ENCODE peak calls at places on chromosomes 7 and 10, in nine cellular contexts. One of them, this sample, is unnamed.

GRCh38 chr7:56086761-56087160 is 6.0 kb downstream of the PHKG1 start:
- DNase-seq in stimulated activated naive B cell treated with anti-CD40 and anti-IgM and Interleukin-4, amounts not matched to agents 10 μg/mL and 1 μg/mL and 100 μg/mL, for 72 hours: no peak
- DNase-seq in stimulated activated CD4-positive, alpha-beta T cell treated with anti-CD3 and anti-CD28 coated beads, Interleukin-15, amount 100 ng/mL, for 1 hour: no peak
- DNase-seq in lower lobe of right lung: no peak
- DNase-seq in NCI-H1694: no peak
- DNase-seq in A549: no peak
- DNase-seq in naive thymus-derived CD8-positive, alpha-beta T cell: no peak
- DNase-seq in MM.1S: no peak
- DNase-seq in left cardiac atrium: no peak
- DNase-seq in this sample: no peak

GRCh38 chr7:102146989-102147388 is 139.7 kb upstream of the SH2B2 start:
- DNase-seq in stimulated activated naive B cell treated with anti-CD40 and anti-IgM and Interleukin-4, amounts not matched to agents 10 μg/mL and 1 μg/mL and 100 μg/mL, for 72 hours: peak
- DNase-seq in stimulated activated CD4-positive, alpha-beta T cell treated with anti-CD3 and anti-CD28 coated beads, Interleukin-15, amount 100 ng/mL, for 1 hour: no peak
- DNase-seq in lower lobe of right lung: no peak
- DNase-seq in NCI-H1694: no peak
- DNase-seq in A549: no peak
- DNase-seq in naive thymus-derived CD8-positive, alpha-beta T cell: no peak
- DNase-seq in MM.1S: no peak
- DNase-seq in left cardiac atrium: peak
- DNase-seq in this sample: no peak

GRCh38 chr10:22992075-22992474 is 64.2 kb downstream of the ARMC3 start:
- DNase-seq in stimulated activated naive B cell treated with anti-CD40 and anti-IgM and Interleukin-4, amounts not matched to agents 10 μg/mL and 1 μg/mL and 100 μg/mL, for 72 hours: no peak
- DNase-seq in stimulated activated CD4-positive, alpha-beta T cell treated with anti-CD3 and anti-CD28 coated beads, Interleukin-15, amount 100 ng/mL, for 1 hour: no peak
- DNase-seq in lower lobe of right lung: no peak
- DNase-seq in NCI-H1694: no peak
- DNase-seq in A549: no peak
- DNase-seq in naive thymus-derived CD8-positive, alpha-beta T cell: no peak
- DNase-seq in MM.1S: peak
- DNase-seq in left cardiac atrium: no peak
- DNase-seq in this sample: no peak

GRCh38 chr10:119254355-119254754 is 47.0 kb downstream of the GRK5 start:
- DNase-seq in stimulated activated naive B cell treated with anti-CD40 and anti-IgM and Interleukin-4, amounts not matched to agents 10 μg/mL and 1 μg/mL and 100 μg/mL, for 72 hours: no peak
- DNase-seq in stimulated activated CD4-positive, alpha-beta T cell treated with anti-CD3 and anti-CD28 coated beads, Interleukin-15, amount 100 ng/mL, for 1 hour: no peak
- DNase-seq in lower lobe of right lung: no peak
- DNase-seq in NCI-H1694: no peak
- DNase-seq in A549: no peak
- DNase-seq in naive thymus-derived CD8-positive, alpha-beta T cell: no peak
- DNase-seq in MM.1S: no peak
- DNase-seq in left cardiac atrium: no peak
- DNase-seq in this sample: no peak

GRCh38 chr10:95864906-95865813 is 42.6 kb upstream of the CC2D2B start:
- DNase-seq in stimulated activated naive B cell treated with anti-CD40 and anti-IgM and Interleukin-4, amounts not matched to agents 10 μg/mL and 1 μg/mL and 100 μg/mL, for 72 hours: peak
- DNase-seq in stimulated activated CD4-positive, alpha-beta T cell treated with anti-CD3 and anti-CD28 coated beads, Interleukin-15, amount 100 ng/mL, for 1 hour: no peak
- DNase-seq in lower lobe of right lung: no peak
- DNase-seq in NCI-H1694: no peak
- DNase-seq in A549: peak
- DNase-seq in naive thymus-derived CD8-positive, alpha-beta T cell: peak
- DNase-seq in MM.1S: peak
- DNase-seq in left cardiac atrium: peak
- DNase-seq in this sample: peak

GRCh38 chr7:1460757-1461639 is 1.7 kb upstream of the MICALL2 start:
- DNase-seq in stimulated activated naive B cell treated with anti-CD40 and anti-IgM and Interleukin-4, amounts not matched to agents 10 μg/mL and 1 μg/mL and 100 μg/mL, for 72 hours: no peak
- DNase-seq in stimulated activated CD4-positive, alpha-beta T cell treated with anti-CD3 and anti-CD28 coated beads, Interleukin-15, amount 100 ng/mL, for 1 hour: no peak
- DNase-seq in lower lobe of right lung: peak
- DNase-seq in NCI-H1694: no peak
- DNase-seq in A549: peak
- DNase-seq in naive thymus-derived CD8-positive, alpha-beta T cell: no peak
- DNase-seq in MM.1S: no peak
- DNase-seq in left cardiac atrium: peak
- DNase-seq in this sample: peak

GRCh38 chr7:28272461-28272877 is 91.9 kb upstream of the JAZF1 start:
- DNase-seq in stimulated activated naive B cell treated with anti-CD40 and anti-IgM and Interleukin-4, amounts not matched to agents 10 μg/mL and 1 μg/mL and 100 μg/mL, for 72 hours: peak
- DNase-seq in stimulated activated CD4-positive, alpha-beta T cell treated with anti-CD3 and anti-CD28 coated beads, Interleukin-15, amount 100 ng/mL, for 1 hour: no peak
- DNase-seq in lower lobe of right lung: peak
- DNase-seq in NCI-H1694: peak
- DNase-seq in A549: peak
- DNase-seq in naive thymus-derived CD8-positive, alpha-beta T cell: peak
- DNase-seq in MM.1S: no peak
- DNase-seq in left cardiac atrium: peak
- DNase-seq in this sample: no peak

GRCh38 chr7:152588350-152588749 is 87.6 kb downstream of the XRCC2 start:
- DNase-seq in stimulated activated naive B cell treated with anti-CD40 and anti-IgM and Interleukin-4, amounts not matched to agents 10 μg/mL and 1 μg/mL and 100 μg/mL, for 72 hours: no peak
- DNase-seq in stimulated activated CD4-positive, alpha-beta T cell treated with anti-CD3 and anti-CD28 coated beads, Interleukin-15, amount 100 ng/mL, for 1 hour: no peak
- DNase-seq in lower lobe of right lung: no peak
- DNase-seq in NCI-H1694: no peak
- DNase-seq in A549: no peak
- DNase-seq in naive thymus-derived CD8-positive, alpha-beta T cell: no peak
- DNase-seq in MM.1S: no peak
- DNase-seq in left cardiac atrium: no peak
- DNase-seq in this sample: peak

GRCh38 chr7:95536656-95537311 is 51.0 kb downstream of the ASB4 start:
- DNase-seq in stimulated activated naive B cell treated with anti-CD40 and anti-IgM and Interleukin-4, amounts not matched to agents 10 μg/mL and 1 μg/mL and 100 μg/mL, for 72 hours: no peak
- DNase-seq in stimulated activated CD4-positive, alpha-beta T cell treated with anti-CD3 and anti-CD28 coated beads, Interleukin-15, amount 100 ng/mL, for 1 hour: no peak
- DNase-seq in lower lobe of right lung: no peak
- DNase-seq in NCI-H1694: no peak
- DNase-seq in A549: no peak
- DNase-seq in naive thymus-derived CD8-positive, alpha-beta T cell: no peak
- DNase-seq in MM.1S: no peak
- DNase-seq in left cardiac atrium: no peak
- DNase-seq in this sample: no peak

GRCh38 chr7:8817448-8818036 is 384.1 kb downstream of the NXPH1 start:
- DNase-seq in stimulated activated naive B cell treated with anti-CD40 and anti-IgM and Interleukin-4, amounts not matched to agents 10 μg/mL and 1 μg/mL and 100 μg/mL, for 72 hours: no peak
- DNase-seq in stimulated activated CD4-positive, alpha-beta T cell treated with anti-CD3 and anti-CD28 coated beads, Interleukin-15, amount 100 ng/mL, for 1 hour: no peak
- DNase-seq in lower lobe of right lung: no peak
- DNase-seq in NCI-H1694: no peak
- DNase-seq in A549: no peak
- DNase-seq in naive thymus-derived CD8-positive, alpha-beta T cell: no peak
- DNase-seq in MM.1S: no peak
- DNase-seq in left cardiac atrium: no peak
- DNase-seq in this sample: no peak

GRCh38 chr7:2980406-2981102 is 63.1 kb downstream of the CARD11 start:
- DNase-seq in stimulated activated naive B cell treated with anti-CD40 and anti-IgM and Interleukin-4, amounts not matched to agents 10 μg/mL and 1 μg/mL and 100 μg/mL, for 72 hours: peak
- DNase-seq in stimulated activated CD4-positive, alpha-beta T cell treated with anti-CD3 and anti-CD28 coated beads, Interleukin-15, amount 100 ng/mL, for 1 hour: no peak
- DNase-seq in lower lobe of right lung: no peak
- DNase-seq in NCI-H1694: no peak
- DNase-seq in A549: no peak
- DNase-seq in naive thymus-derived CD8-positive, alpha-beta T cell: peak
- DNase-seq in MM.1S: no peak
- DNase-seq in left cardiac atrium: no peak
- DNase-seq in this sample: no peak

GRCh38 chr7:123437447-123437995 is 96.9 kb downstream of the IQUB start:
- DNase-seq in stimulated activated naive B cell treated with anti-CD40 and anti-IgM and Interleukin-4, amounts not matched to agents 10 μg/mL and 1 μg/mL and 100 μg/mL, for 72 hours: no peak
- DNase-seq in stimulated activated CD4-positive, alpha-beta T cell treated with anti-CD3 and anti-CD28 coated beads, Interleukin-15, amount 100 ng/mL, for 1 hour: no peak
- DNase-seq in lower lobe of right lung: no peak
- DNase-seq in NCI-H1694: no peak
- DNase-seq in A549: no peak
- DNase-seq in naive thymus-derived CD8-positive, alpha-beta T cell: no peak
- DNase-seq in MM.1S: no peak
- DNase-seq in left cardiac atrium: no peak
- DNase-seq in this sample: no peak

GRCh38 chr10:88114368-88114767 is 250.9 kb downstream of the PTEN start:
- DNase-seq in stimulated activated naive B cell treated with anti-CD40 and anti-IgM and Interleukin-4, amounts not matched to agents 10 μg/mL and 1 μg/mL and 100 μg/mL, for 72 hours: no peak
- DNase-seq in stimulated activated CD4-positive, alpha-beta T cell treated with anti-CD3 and anti-CD28 coated beads, Interleukin-15, amount 100 ng/mL, for 1 hour: no peak
- DNase-seq in lower lobe of right lung: peak
- DNase-seq in NCI-H1694: peak
- DNase-seq in A549: peak
- DNase-seq in naive thymus-derived CD8-positive, alpha-beta T cell: no peak
- DNase-seq in MM.1S: peak
- DNase-seq in left cardiac atrium: peak
- DNase-seq in this sample: no peak

GRCh38 chr7:18655506-18655905 is 160.0 kb downstream of the HDAC9 start:
- DNase-seq in stimulated activated naive B cell treated with anti-CD40 and anti-IgM and Interleukin-4, amounts not matched to agents 10 μg/mL and 1 μg/mL and 100 μg/mL, for 72 hours: no peak
- DNase-seq in stimulated activated CD4-positive, alpha-beta T cell treated with anti-CD3 and anti-CD28 coated beads, Interleukin-15, amount 100 ng/mL, for 1 hour: no peak
- DNase-seq in lower lobe of right lung: no peak
- DNase-seq in NCI-H1694: no peak
- DNase-seq in A549: no peak
- DNase-seq in naive thymus-derived CD8-positive, alpha-beta T cell: no peak
- DNase-seq in MM.1S: no peak
- DNase-seq in left cardiac atrium: no peak
- DNase-seq in this sample: no peak

GRCh38 chr10:12795318-12795717 is 206.2 kb downstream of the CCDC3 start:
- DNase-seq in stimulated activated naive B cell treated with anti-CD40 and anti-IgM and Interleukin-4, amounts not matched to agents 10 μg/mL and 1 μg/mL and 100 μg/mL, for 72 hours: no peak
- DNase-seq in stimulated activated CD4-positive, alpha-beta T cell treated with anti-CD3 and anti-CD28 coated beads, Interleukin-15, amount 100 ng/mL, for 1 hour: no peak
- DNase-seq in lower lobe of right lung: no peak
- DNase-seq in NCI-H1694: no peak
- DNase-seq in A549: no peak
- DNase-seq in naive thymus-derived CD8-positive, alpha-beta T cell: no peak
- DNase-seq in MM.1S: no peak
- DNase-seq in left cardiac atrium: peak
- DNase-seq in this sample: no peak

GRCh38 chr7:2540641-2541051 is 14.7 kb downstream of the BRAT1 start:
- DNase-seq in stimulated activated naive B cell treated with anti-CD40 and anti-IgM and Interleukin-4, amounts not matched to agents 10 μg/mL and 1 μg/mL and 100 μg/mL, for 72 hours: no peak
- DNase-seq in stimulated activated CD4-positive, alpha-beta T cell treated with anti-CD3 and anti-CD28 coated beads, Interleukin-15, amount 100 ng/mL, for 1 hour: no peak
- DNase-seq in lower lobe of right lung: peak
- DNase-seq in NCI-H1694: no peak
- DNase-seq in A549: no peak
- DNase-seq in naive thymus-derived CD8-positive, alpha-beta T cell: no peak
- DNase-seq in MM.1S: no peak
- DNase-seq in left cardiac atrium: peak
- DNase-seq in this sample: no peak

GRCh38 chr10:132196178-132197113 is 9.7 kb downstream of the DPYSL4 start:
- DNase-seq in stimulated activated naive B cell treated with anti-CD40 and anti-IgM and Interleukin-4, amounts not matched to agents 10 μg/mL and 1 μg/mL and 100 μg/mL, for 72 hours: no peak
- DNase-seq in stimulated activated CD4-positive, alpha-beta T cell treated with anti-CD3 and anti-CD28 coated beads, Interleukin-15, amount 100 ng/mL, for 1 hour: no peak
- DNase-seq in lower lobe of right lung: peak
- DNase-seq in NCI-H1694: no peak
- DNase-seq in A549: no peak
- DNase-seq in naive thymus-derived CD8-positive, alpha-beta T cell: no peak
- DNase-seq in MM.1S: no peak
- DNase-seq in left cardiac atrium: no peak
- DNase-seq in this sample: no peak

GRCh38 chr7:108420482-108420908 is 35.7 kb downstream of the NRCAM start:
- DNase-seq in stimulated activated naive B cell treated with anti-CD40 and anti-IgM and Interleukin-4, amounts not matched to agents 10 μg/mL and 1 μg/mL and 100 μg/mL, for 72 hours: no peak
- DNase-seq in stimulated activated CD4-positive, alpha-beta T cell treated with anti-CD3 and anti-CD28 coated beads, Interleukin-15, amount 100 ng/mL, for 1 hour: no peak
- DNase-seq in lower lobe of right lung: no peak
- DNase-seq in NCI-H1694: no peak
- DNase-seq in A549: peak
- DNase-seq in naive thymus-derived CD8-positive, alpha-beta T cell: no peak
- DNase-seq in MM.1S: no peak
- DNase-seq in left cardiac atrium: no peak
- DNase-seq in this sample: no peak

GRCh38 chr7:99196536-99197288 is 11.2 kb downstream of the KPNA7 start:
- DNase-seq in stimulated activated naive B cell treated with anti-CD40 and anti-IgM and Interleukin-4, amounts not matched to agents 10 μg/mL and 1 μg/mL and 100 μg/mL, for 72 hours: no peak
- DNase-seq in stimulated activated CD4-positive, alpha-beta T cell treated with anti-CD3 and anti-CD28 coated beads, Interleukin-15, amount 100 ng/mL, for 1 hour: no peak
- DNase-seq in lower lobe of right lung: no peak
- DNase-seq in NCI-H1694: no peak
- DNase-seq in A549: no peak
- DNase-seq in naive thymus-derived CD8-positive, alpha-beta T cell: no peak
- DNase-seq in MM.1S: no peak
- DNase-seq in left cardiac atrium: no peak
- DNase-seq in this sample: no peak

GRCh38 chr10:13613519-13613918 is 26.8 kb downstream of the PRPF18 start:
- DNase-seq in stimulated activated naive B cell treated with anti-CD40 and anti-IgM and Interleukin-4, amounts not matched to agents 10 μg/mL and 1 μg/mL and 100 μg/mL, for 72 hours: no peak
- DNase-seq in stimulated activated CD4-positive, alpha-beta T cell treated with anti-CD3 and anti-CD28 coated beads, Interleukin-15, amount 100 ng/mL, for 1 hour: no peak
- DNase-seq in lower lobe of right lung: no peak
- DNase-seq in NCI-H1694: peak
- DNase-seq in A549: peak
- DNase-seq in naive thymus-derived CD8-positive, alpha-beta T cell: no peak
- DNase-seq in MM.1S: no peak
- DNase-seq in left cardiac atrium: no peak
- DNase-seq in this sample: no peak

GRCh38 chr10:94133239-94133638 is 139.5 kb downstream of the PLCE1 start:
- DNase-seq in stimulated activated naive B cell treated with anti-CD40 and anti-IgM and Interleukin-4, amounts not matched to agents 10 μg/mL and 1 μg/mL and 100 μg/mL, for 72 hours: no peak
- DNase-seq in stimulated activated CD4-positive, alpha-beta T cell treated with anti-CD3 and anti-CD28 coated beads, Interleukin-15, amount 100 ng/mL, for 1 hour: no peak
- DNase-seq in lower lobe of right lung: no peak
- DNase-seq in NCI-H1694: peak
- DNase-seq in A549: no peak
- DNase-seq in naive thymus-derived CD8-positive, alpha-beta T cell: no peak
- DNase-seq in MM.1S: no peak
- DNase-seq in left cardiac atrium: peak
- DNase-seq in this sample: peak

GRCh38 chr10:7767209-7767608 is 20.6 kb downstream of the KIN start:
- DNase-seq in stimulated activated naive B cell treated with anti-CD40 and anti-IgM and Interleukin-4, amounts not matched to agents 10 μg/mL and 1 μg/mL and 100 μg/mL, for 72 hours: no peak
- DNase-seq in stimulated activated CD4-positive, alpha-beta T cell treated with anti-CD3 and anti-CD28 coated beads, Interleukin-15, amount 100 ng/mL, for 1 hour: no peak
- DNase-seq in lower lobe of right lung: no peak
- DNase-seq in NCI-H1694: no peak
- DNase-seq in A549: no peak
- DNase-seq in naive thymus-derived CD8-positive, alpha-beta T cell: no peak
- DNase-seq in MM.1S: no peak
- DNase-seq in left cardiac atrium: no peak
- DNase-seq in this sample: no peak

GRCh38 chr7:42587826-42588225 is 324.0 kb downstream of the C7orf25 start:
- DNase-seq in stimulated activated naive B cell treated with anti-CD40 and anti-IgM and Interleukin-4, amounts not matched to agents 10 μg/mL and 1 μg/mL and 100 μg/mL, for 72 hours: no peak
- DNase-seq in stimulated activated CD4-positive, alpha-beta T cell treated with anti-CD3 and anti-CD28 coated beads, Interleukin-15, amount 100 ng/mL, for 1 hour: no peak
- DNase-seq in lower lobe of right lung: no peak
- DNase-seq in NCI-H1694: no peak
- DNase-seq in A549: no peak
- DNase-seq in naive thymus-derived CD8-positive, alpha-beta T cell: no peak
- DNase-seq in MM.1S: no peak
- DNase-seq in left cardiac atrium: no peak
- DNase-seq in this sample: no peak

GRCh38 chr10:101130984-101131961 is at the start of gene TLX1:
- DNase-seq in stimulated activated naive B cell treated with anti-CD40 and anti-IgM and Interleukin-4, amounts not matched to agents 10 μg/mL and 1 μg/mL and 100 μg/mL, for 72 hours: no peak
- DNase-seq in stimulated activated CD4-positive, alpha-beta T cell treated with anti-CD3 and anti-CD28 coated beads, Interleukin-15, amount 100 ng/mL, for 1 hour: no peak
- DNase-seq in lower lobe of right lung: no peak
- DNase-seq in NCI-H1694: peak
- DNase-seq in A549: no peak
- DNase-seq in naive thymus-derived CD8-positive, alpha-beta T cell: no peak
- DNase-seq in MM.1S: no peak
- DNase-seq in left cardiac atrium: no peak
- DNase-seq in this sample: no peak

GRCh38 chr10:73159038-73159648 is 8.7 kb downstream of the ECD start:
- DNase-seq in stimulated activated naive B cell treated with anti-CD40 and anti-IgM and Interleukin-4, amounts not matched to agents 10 μg/mL and 1 μg/mL and 100 μg/mL, for 72 hours: peak
- DNase-seq in stimulated activated CD4-positive, alpha-beta T cell treated with anti-CD3 and anti-CD28 coated beads, Interleukin-15, amount 100 ng/mL, for 1 hour: peak
- DNase-seq in lower lobe of right lung: no peak
- DNase-seq in NCI-H1694: peak
- DNase-seq in A549: peak
- DNase-seq in naive thymus-derived CD8-positive, alpha-beta T cell: peak
- DNase-seq in MM.1S: peak
- DNase-seq in left cardiac atrium: peak
- DNase-seq in this sample: peak

GRCh38 chr7:149220534-149220933 is 18.9 kb upstream of the ZNF212 start:
- DNase-seq in stimulated activated naive B cell treated with anti-CD40 and anti-IgM and Interleukin-4, amounts not matched to agents 10 μg/mL and 1 μg/mL and 100 μg/mL, for 72 hours: no peak
- DNase-seq in stimulated activated CD4-positive, alpha-beta T cell treated with anti-CD3 and anti-CD28 coated beads, Interleukin-15, amount 100 ng/mL, for 1 hour: no peak
- DNase-seq in lower lobe of right lung: no peak
- DNase-seq in NCI-H1694: no peak
- DNase-seq in A549: no peak
- DNase-seq in naive thymus-derived CD8-positive, alpha-beta T cell: no peak
- DNase-seq in MM.1S: no peak
- DNase-seq in left cardiac atrium: no peak
- DNase-seq in this sample: no peak

GRCh38 chr7:79822620-79823240 is 311.9 kb upstream of the GNAI1 start:
- DNase-seq in stimulated activated naive B cell treated with anti-CD40 and anti-IgM and Interleukin-4, amounts not matched to agents 10 μg/mL and 1 μg/mL and 100 μg/mL, for 72 hours: no peak
- DNase-seq in stimulated activated CD4-positive, alpha-beta T cell treated with anti-CD3 and anti-CD28 coated beads, Interleukin-15, amount 100 ng/mL, for 1 hour: no peak
- DNase-seq in lower lobe of right lung: no peak
- DNase-seq in NCI-H1694: peak
- DNase-seq in A549: no peak
- DNase-seq in naive thymus-derived CD8-positive, alpha-beta T cell: no peak
- DNase-seq in MM.1S: no peak
- DNase-seq in left cardiac atrium: no peak
- DNase-seq in this sample: no peak

GRCh38 chr7:15891151-15891842 is 204.8 kb upstream of the MEOX2 start:
- DNase-seq in stimulated activated naive B cell treated with anti-CD40 and anti-IgM and Interleukin-4, amounts not matched to agents 10 μg/mL and 1 μg/mL and 100 μg/mL, for 72 hours: no peak
- DNase-seq in stimulated activated CD4-positive, alpha-beta T cell treated with anti-CD3 and anti-CD28 coated beads, Interleukin-15, amount 100 ng/mL, for 1 hour: no peak
- DNase-seq in lower lobe of right lung: no peak
- DNase-seq in NCI-H1694: no peak
- DNase-seq in A549: no peak
- DNase-seq in naive thymus-derived CD8-positive, alpha-beta T cell: no peak
- DNase-seq in MM.1S: no peak
- DNase-seq in left cardiac atrium: no peak
- DNase-seq in this sample: no peak

GRCh38 chr10:129704786-129705525 is 237.9 kb downstream of the MGMT start:
- DNase-seq in stimulated activated naive B cell treated with anti-CD40 and anti-IgM and Interleukin-4, amounts not matched to agents 10 μg/mL and 1 μg/mL and 100 μg/mL, for 72 hours: no peak
- DNase-seq in stimulated activated CD4-positive, alpha-beta T cell treated with anti-CD3 and anti-CD28 coated beads, Interleukin-15, amount 100 ng/mL, for 1 hour: no peak
- DNase-seq in lower lobe of right lung: no peak
- DNase-seq in NCI-H1694: no peak
- DNase-seq in A549: no peak
- DNase-seq in naive thymus-derived CD8-positive, alpha-beta T cell: no peak
- DNase-seq in MM.1S: no peak
- DNase-seq in left cardiac atrium: no peak
- DNase-seq in this sample: no peak

GRCh38 chr7:32200593-32200992 is 130.4 kb upstream of the PDE1C start:
- DNase-seq in stimulated activated naive B cell treated with anti-CD40 and anti-IgM and Interleukin-4, amounts not matched to agents 10 μg/mL and 1 μg/mL and 100 μg/mL, for 72 hours: no peak
- DNase-seq in stimulated activated CD4-positive, alpha-beta T cell treated with anti-CD3 and anti-CD28 coated beads, Interleukin-15, amount 100 ng/mL, for 1 hour: no peak
- DNase-seq in lower lobe of right lung: no peak
- DNase-seq in NCI-H1694: no peak
- DNase-seq in A549: no peak
- DNase-seq in naive thymus-derived CD8-positive, alpha-beta T cell: no peak
- DNase-seq in MM.1S: no peak
- DNase-seq in left cardiac atrium: no peak
- DNase-seq in this sample: no peak

GRCh38 chr10:89373916-89374711 is 3.7 kb upstream of the IFIT1B start:
- DNase-seq in stimulated activated naive B cell treated with anti-CD40 and anti-IgM and Interleukin-4, amounts not matched to agents 10 μg/mL and 1 μg/mL and 100 μg/mL, for 72 hours: no peak
- DNase-seq in stimulated activated CD4-positive, alpha-beta T cell treated with anti-CD3 and anti-CD28 coated beads, Interleukin-15, amount 100 ng/mL, for 1 hour: no peak
- DNase-seq in lower lobe of right lung: peak
- DNase-seq in NCI-H1694: no peak
- DNase-seq in A549: no peak
- DNase-seq in naive thymus-derived CD8-positive, alpha-beta T cell: no peak
- DNase-seq in MM.1S: no peak
- DNase-seq in left cardiac atrium: peak
- DNase-seq in this sample: peak

This sample was measured in breast epithelium.